ENCODE peak calls at places on chromosome 9, in four cellular contexts. L is colonic mucosa, O is stomach, H is mesenchymal stem cell. K is an unnamed sample. For H3K4me1 and H3K36me3, the result is how much of the 10 kb centered on the place peaks cover.

GRCh38 chr9:107711528-107711927 is 222.0 kb upstream of the KLF4 start:
- DNase-seq in L (peak), O (no peak), H (peak), K (no peak)

GRCh38 chr9:133787749-133788015 is 49.5 kb upstream of the SARDH start:
- DNase-seq in L (peak), O (peak), H (peak), K (no peak)

GRCh38 chr9:114220129-114220541 is 64.8 kb downstream of the COL27A1 start:
- DNase-seq in L (no peak), O (no peak), H (peak), K (no peak)

GRCh38 chr9:70566066-70566465 is 151.6 kb upstream of the KLF9 start:
- DNase-seq in L (no peak), O (no peak), H (no peak), K (no peak)

GRCh38 chr9:108241384-108241783 is 614.4 kb downstream of the ACTL7B start:
- DNase-seq in L (no peak), O (no peak), H (no peak), K (peak)

GRCh38 chr9:127855522-127855921 is 1.1 kb upstream of the ENG start:
- DNase-seq in L (no peak), O (no peak), H (no peak), K (no peak)

GRCh38 chr9:96025995-96026572 is 150.6 kb downstream of the ERCC6L2 start:
- DNase-seq in L (no peak), O (no peak), H (no peak), K (peak)

GRCh38 chr9:114499528-114499927 is 5.7 kb downstream of the WHRN start:
- DNase-seq in L (no peak), O (no peak), H (no peak), K (no peak)

GRCh38 chr9:23123048-23123632 is 676.5 kb downstream of the DMRTA1 start:
- DNase-seq in L (no peak), O (no peak), H (peak), K (peak)

GRCh38 chr9:93099551-93100264 is 3.7 kb downstream of the CARD19 start:
- DNase-seq in L (no peak), O (no peak), H (no peak), K (no peak)

GRCh38 chr9:128863647-128864046 is 18.1 kb downstream of the KYAT1 start:
- DNase-seq in L (peak), O (peak), H (peak), K (peak)

GRCh38 chr9:93268551-93269314 is 84.8 kb downstream of the WNK2 start:
- DNase-seq in L (peak), O (peak), H (no peak), K (no peak)

GRCh38 chr9:6711403-6711802 is 46.4 kb upstream of the KDM4C start:
- DNase-seq in L (no peak), O (no peak), H (peak), K (no peak)

GRCh38 chr9:89096807-89097206 is 81.8 kb downstream of the SHC3 start:
- DNase-seq in L (no peak), O (no peak), H (no peak), K (peak)

GRCh38 chr9:3261484-3261883 is 264.3 kb downstream of the RFX3 start:
- DNase-seq in L (no peak), O (no peak), H (peak), K (no peak)

GRCh38 chr9:4167728-4168127 is 132.1 kb downstream of the GLIS3 start:
- DNase-seq in L (no peak), O (no peak), H (no peak), K (no peak)

GRCh38 chr9:124077915-124078572 is 66.5 kb downstream of the LHX2 start:
- DNase-seq in L (no peak), O (no peak), H (peak), K (no peak)

GRCh38 chr9:15293084-15293483 is 13.9 kb downstream of the TTC39B start:
- DNase-seq in L (no peak), O (no peak), H (no peak), K (no peak)

GRCh38 chr9:13943176-13943575 is 370.8 kb downstream of the NFIB start:
- DNase-seq in L (no peak), O (no peak), H (no peak), K (no peak)

GRCh38 chr9:72315510-72316287 is 49.3 kb downstream of the ZFAND5 start:
- DNase-seq in L (peak), O (peak), H (peak), K (peak)

GRCh38 chr9:16001856-16002255 is 449.0 kb downstream of the CCDC171 start:
- DNase-seq in L (no peak), O (no peak), H (no peak), K (no peak)

GRCh38 chr9:115939065-115939765 is 214.4 kb upstream of the PAPPA start:
- DNase-seq in L (no peak), O (no peak), H (peak), K (no peak)

GRCh38 chr9:105046907-105047651 is 119.1 kb upstream of the ABCA1 start:
- DNase-seq in L (no peak), O (no peak), H (no peak), K (no peak)

GRCh38 chr9:105694848-105695581 is 674 bp downstream of the TMEM38B start:
- DNase-seq in L (peak), O (peak), H (peak), K (no peak)

GRCh38 chr9:123997665-123998277 is 13.8 kb upstream of the LHX2 start:
- DNase-seq in L (peak), O (no peak), H (no peak), K (no peak)

DNA sequence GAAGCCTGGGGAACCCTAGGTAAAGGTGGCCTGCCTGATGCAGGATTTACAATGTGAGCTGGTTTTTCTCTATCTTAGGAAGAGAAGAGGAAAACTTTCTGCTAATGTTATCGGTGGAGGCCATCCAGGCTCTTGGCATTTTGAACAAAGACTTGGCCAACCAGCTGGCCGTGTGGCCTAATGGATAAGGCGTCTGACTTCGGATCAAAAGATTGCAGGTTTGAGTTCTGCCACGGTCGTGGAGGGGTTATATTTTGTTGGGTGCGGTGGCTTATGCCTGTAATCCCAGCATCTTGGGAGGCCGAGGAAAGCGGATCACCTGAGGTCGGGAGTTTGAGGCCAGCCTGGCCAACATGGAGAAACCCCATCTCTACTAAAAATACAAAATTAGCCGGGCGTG is 9.6 kb downstream of the C9orf152 start:
- DNase-seq in L (no peak), O (peak), H (no peak), K (no peak)
- H3K4me1 ChIP-seq in L (under half), O (half or more), H (under half), K (under half)

DNA sequence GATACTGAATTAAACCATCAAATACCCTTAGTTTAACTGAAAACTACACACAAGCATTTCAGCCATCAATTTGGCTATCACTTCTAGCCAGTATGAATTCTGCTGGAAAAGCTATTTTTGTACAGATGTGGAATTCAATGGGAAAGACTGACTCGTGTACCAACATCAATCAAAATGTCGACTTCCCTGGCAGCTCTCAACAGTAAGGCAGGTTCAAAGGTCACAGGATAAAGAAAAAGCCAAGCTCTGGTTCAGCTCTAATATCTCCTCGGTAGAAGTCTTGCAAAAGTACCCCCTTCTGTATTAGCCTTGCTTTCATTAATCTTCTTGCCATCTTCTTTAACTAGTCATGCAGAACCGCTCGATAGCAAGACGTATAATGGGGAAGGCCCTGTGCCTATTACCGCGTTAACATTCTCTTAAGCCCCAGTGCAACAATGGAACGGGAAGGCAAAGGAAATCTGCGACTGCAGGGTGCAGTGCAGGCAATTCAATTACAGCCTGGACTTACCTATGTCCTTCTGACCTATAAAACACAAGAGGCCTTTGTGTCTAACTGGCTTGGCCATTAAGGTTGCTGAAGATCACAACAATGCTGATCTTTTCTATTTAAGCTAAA is 201.2 kb downstream of the GAPVD1 start:
- DNase-seq in L (no peak), O (no peak), H (peak), K (no peak)
- H3K36me3 ChIP-seq in L (under half), O (under half), H (under half), K (under half)

DNA sequence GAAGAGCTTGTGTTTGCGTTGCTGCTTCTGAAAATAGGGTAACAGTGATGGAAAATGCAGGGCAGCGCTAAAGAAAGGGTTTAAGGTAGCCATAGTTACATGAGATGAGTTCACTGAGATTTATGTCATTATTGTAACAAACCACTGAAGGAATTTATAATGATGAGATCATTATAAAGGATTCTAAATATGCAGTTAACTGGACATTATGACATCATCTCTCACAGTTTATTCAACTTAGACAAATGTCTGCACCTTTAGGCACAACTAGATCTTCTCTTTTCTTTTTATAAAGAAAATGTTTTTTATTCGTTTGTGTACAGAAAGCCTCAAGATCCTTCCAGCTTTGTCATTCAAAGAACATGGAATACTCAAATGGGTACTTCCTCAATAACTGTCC is 291.5 kb upstream of the SMARCA2 start:
- DNase-seq in L (no peak), O (no peak), H (no peak), K (no peak)
- H3K4me3 ChIP-seq in L (no peak), O (no peak), H (no peak), K (no peak)

GRCh38 chr9:97984188-97985057 is 1.3 kb downstream of the ANP32B start:
- DNase-seq in L (peak), O (peak), H (peak), K (no peak)

GRCh38 chr9:97990259-97990658 is 7.1 kb downstream of the ANP32B start:
- DNase-seq in L (no peak), O (no peak), H (peak), K (no peak)

GRCh38 chr9:97985058-97985861 is 2.1 kb downstream of the ANP32B start:
- DNase-seq in L (peak), O (peak), H (peak), K (no peak)

GRCh38 chr9:97986466-97986865 is 3.3 kb downstream of the ANP32B start:
- DNase-seq in L (no peak), O (no peak), H (peak), K (no peak)

DNA sequence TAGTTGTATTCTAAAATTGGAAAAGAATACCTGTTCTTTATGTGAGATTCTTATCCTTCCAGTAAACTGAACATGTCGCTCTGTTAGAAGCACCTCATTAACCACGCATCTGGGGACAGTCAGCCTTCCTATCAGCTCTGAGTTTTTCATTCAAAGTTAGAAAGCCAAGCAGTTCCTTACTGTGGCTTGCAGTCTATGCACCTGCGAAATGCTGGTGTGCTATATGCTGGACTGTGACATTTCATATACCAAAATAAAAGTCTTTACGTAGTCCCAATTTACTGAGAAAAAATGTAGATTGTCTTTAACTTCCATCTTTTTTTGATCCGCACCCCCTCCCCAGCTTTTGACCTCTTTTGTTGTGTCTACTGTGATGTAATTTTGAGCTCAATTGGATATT is 4.3 kb downstream of the ANP32B start:
- DNase-seq in L (no peak), O (no peak), H (no peak), K (no peak)
- H3K4me1 ChIP-seq in L (under half), O (half or more), H (under half), K (under half)

DNA sequence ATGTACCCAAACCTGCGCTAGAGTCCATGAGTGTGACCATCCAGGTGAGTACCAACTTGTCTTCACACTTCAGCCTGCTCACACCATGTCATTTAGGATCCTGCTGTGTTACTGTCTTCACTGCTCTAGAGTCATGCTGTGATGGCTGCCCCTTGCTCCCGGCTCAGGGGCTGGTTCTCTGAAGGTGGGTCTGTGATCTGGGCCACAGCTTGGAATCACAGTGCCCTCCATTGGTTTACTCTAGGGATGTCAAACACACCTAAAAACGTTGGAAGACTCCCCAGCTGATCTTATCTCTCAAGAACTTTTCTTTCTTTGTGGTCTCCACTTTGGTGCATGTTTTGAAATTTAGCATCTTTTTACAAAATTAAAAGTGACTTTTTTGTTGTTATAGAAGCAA is 53.8 kb downstream of the NFX1 start:
- DNase-seq in L (no peak), O (no peak), H (no peak), K (no peak)
- H3K36me3 ChIP-seq in L (under half), O (half or more), H (under half), K (under half)